ENCODE peak calls at places on chromosomes 6 and 20, in six cellular contexts. B, E, Q, J, H and S are unnamed samples. For H3K4me1, the result is how much of the 10 kb centered on the place peaks cover.

GRCh38 chr6:36383608-36384007 is 3.9 kb downstream of the ETV7 start:
- DNase-seq in B (no peak), Q (no peak), J (no peak), H (no peak), E (no peak), S (no peak)

GRCh38 chr20:39886650-39887190 is 802.3 kb downstream of the MAFB start:
- DNase-seq in E (peak), B (no peak), H (no peak), Q (no peak), J (no peak), S (no peak)

GRCh38 chr20:54199721-54200176 is 8.1 kb upstream of the PFDN4 start:
- DNase-seq in B (peak), H (peak), E (peak), Q (peak), J (peak), S (peak)

GRCh38 chr6:158847786-158848185 is 28.6 kb upstream of the EZR start:
- DNase-seq in H (no peak), B (no peak), J (peak), E (no peak), Q (no peak), S (no peak)

GRCh38 chr20:35952480-35953410 is 1.6 kb downstream of the SCAND1 start:
- DNase-seq in H (no peak), B (no peak), Q (no peak), E (no peak), J (peak), S (peak)

GRCh38 chr20:46580613-46581012 is 30.2 kb upstream of the OCSTAMP start:
- DNase-seq in J (no peak), B (no peak), H (no peak), Q (no peak), E (no peak), S (no peak)

GRCh38 chr6:41677430-41678045 is 39.3 kb downstream of the MDFI start:
- DNase-seq in B (no peak), Q (no peak), E (no peak), H (no peak), J (no peak), S (no peak)

GRCh38 chr20:38935285-38935684 is 9.1 kb downstream of the FAM83D start:
- DNase-seq in H (no peak), E (no peak), B (no peak), Q (no peak), J (peak), S (no peak)

GRCh38 chr20:18390201-18390600 is 76.6 kb downstream of the DZANK1 start:
- DNase-seq in E (no peak), J (no peak), Q (no peak), B (no peak), H (no peak), S (no peak)

GRCh38 chr6:101202975-101203374 is 190.5 kb upstream of the GRIK2 start:
- DNase-seq in E (no peak), B (no peak), Q (no peak), J (no peak), H (no peak), S (peak)

DNA sequence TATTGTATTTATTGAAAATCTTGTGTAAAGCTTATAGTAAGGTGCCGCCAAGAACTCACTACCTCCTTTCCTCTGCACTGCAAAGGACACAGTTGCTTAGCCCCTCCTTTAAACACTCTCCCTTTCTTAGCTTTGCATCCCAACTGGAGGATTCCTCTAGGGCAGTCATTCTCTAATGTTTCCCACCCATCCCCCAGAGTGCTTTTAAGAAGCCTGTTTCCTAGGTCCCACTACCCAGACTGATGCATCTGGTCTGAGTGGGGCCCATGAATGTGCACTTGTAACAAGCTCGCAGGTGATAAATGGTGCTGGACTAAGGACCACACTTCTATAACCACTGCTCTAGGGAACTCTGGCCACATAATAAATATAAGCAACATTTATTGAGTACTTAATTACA is 55.2 kb downstream of the B4GALT5 start:
- DNase-seq in B (no peak), Q (no peak), E (no peak), J (no peak), H (no peak), S (no peak)
- H3K4me1 ChIP-seq in B (under half), Q (under half), E (half or more), J (under half), H (under half), S (under half)

DNA sequence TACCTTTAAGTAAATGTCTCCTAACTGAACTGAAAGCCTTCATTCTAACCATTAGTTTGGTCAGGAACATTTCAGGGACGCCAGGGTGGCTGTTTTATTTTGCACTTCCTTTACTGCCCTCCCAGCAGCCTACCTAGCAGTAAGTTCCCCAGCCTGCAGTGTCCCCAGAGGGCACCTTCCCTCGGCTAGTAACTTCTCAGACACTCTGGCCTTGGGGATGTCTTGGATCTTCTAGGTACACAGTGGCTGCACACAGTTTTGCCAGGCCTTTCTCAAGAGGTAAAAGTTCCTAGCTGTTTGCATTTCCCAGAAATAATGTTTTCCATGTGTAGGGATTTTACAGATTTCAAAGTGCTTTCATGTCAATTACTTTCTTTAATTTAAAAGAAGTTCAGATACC is 378 bp upstream of the LAMA2 start:
- DNase-seq in E (no peak), J (no peak), H (no peak), Q (no peak), B (peak), S (no peak)
- H3K4me1 ChIP-seq in E (under half), J (under half), H (under half), Q (under half), B (under half), S (under half)

GRCh38 chr6:34529665-34530327 is 26.3 kb downstream of the SPDEF start:
- DNase-seq in H (no peak), B (no peak), J (no peak), Q (no peak), E (no peak), S (peak)
- H3K4me1 ChIP-seq in H (under half), B (under half), J (under half), Q (under half), E (under half), S (under half)

GRCh38 chr6:167829513-167829912 is 2.8 kb downstream of the AFDN start:
- DNase-seq in H (no peak), Q (no peak), B (no peak), J (no peak), E (no peak), S (no peak)
- H3K4me1 ChIP-seq in H (under half), Q (under half), B (under half), J (half or more), E (under half), S (under half)

GRCh38 chr20:62484478-62484877 is 8.7 kb upstream of the GATA5 start:
- DNase-seq in B (no peak), E (no peak), Q (no peak), H (no peak), J (no peak), S (no peak)

GRCh38 chr20:62482136-62482833 is 6.5 kb upstream of the GATA5 start:
- DNase-seq in H (no peak), B (no peak), J (no peak), Q (no peak), E (no peak), S (peak)

GRCh38 chr20:62482970-62483369 is 7.2 kb upstream of the GATA5 start:
- DNase-seq in H (no peak), J (no peak), B (no peak), Q (no peak), E (no peak), S (no peak)

GRCh38 chr20:62485062-62485700 is 9.4 kb upstream of the GATA5 start:
- DNase-seq in H (no peak), B (peak), E (no peak), Q (no peak), J (no peak), S (peak)

GRCh38 chr20:62483613-62484468 is 8.0 kb upstream of the GATA5 start:
- DNase-seq in E (no peak), H (no peak), J (no peak), Q (no peak), B (no peak), S (peak)
- H3K4me1 ChIP-seq in E (under half), H (under half), J (under half), Q (under half), B (under half), S (under half)

GRCh38 chr6:81476881-81477280 is 275.6 kb downstream of the TENT5A start:
- DNase-seq in E (no peak), Q (no peak), B (no peak), J (no peak), H (no peak), S (no peak)

GRCh38 chr6:81475646-81476045 is 276.8 kb downstream of the TENT5A start:
- DNase-seq in J (no peak), H (no peak), B (no peak), E (no peak), Q (no peak), S (no peak)

GRCh38 chr6:81485395-81485794 is 267.1 kb downstream of the TENT5A start:
- DNase-seq in B (no peak), H (no peak), Q (no peak), J (no peak), E (no peak), S (no peak)

GRCh38 chr6:81484251-81484650 is 268.2 kb downstream of the TENT5A start:
- DNase-seq in H (no peak), J (no peak), Q (no peak), B (no peak), E (no peak), S (no peak)

GRCh38 chr6:81480139-81480538 is 272.3 kb downstream of the TENT5A start:
- DNase-seq in E (no peak), B (no peak), Q (no peak), H (no peak), J (peak), S (no peak)
- H3K4me1 ChIP-seq in E (under half), B (under half), Q (under half), H (under half), J (under half), S (under half)

GRCh38 chr20:1815502-1816085 is 79.6 kb upstream of the SIRPA start:
- DNase-seq in J (no peak), Q (no peak), H (no peak), B (no peak), E (no peak), S (no peak)
- H3K4me1 ChIP-seq in J (under half), Q (under half), H (under half), B (under half), E (under half), S (under half)